ENCODE peak calls at places on chromosomes 6 and 20, in eight cellular contexts. M is RWPE2; N is GM12865; T is fibroblast of the aortic adventitia; Z is fibroblast of lung; X is CD8-positive, alpha-beta T cell; B is LNCaP clone FGC; A is AG04449. U is an unnamed sample.

GRCh38 chr6:148934956-148935355 is 188.1 kb downstream of the UST start:
- DNase-seq in M (no peak), N (no peak), T (peak; percentile 52), Z (no peak), X (no peak), B (no peak), A (no peak), U (no peak)

GRCh38 chr20:5865604-5866003 is 84.7 kb downstream of the TRMT6 start:
- DNase-seq in M (no peak), N (no peak), T (no peak), Z (no peak), X (no peak), B (no peak), A (no peak), U (no peak)

GRCh38 chr6:41228616-41229015 is 467 bp downstream of the TREML4 start:
- DNase-seq in M (no peak), N (peak; percentile 27), T (peak; percentile 14), Z (no peak), X (no peak), B (no peak), A (no peak), U (peak; percentile 65)

GRCh38 chr6:150452642-150453243 is 83.9 kb downstream of the IYD start:
- DNase-seq in M (no peak), N (no peak), T (no peak), Z (peak; percentile 63), X (no peak), B (no peak), A (no peak), U (no peak)

GRCh38 chr6:25193147-25193864 is 85.9 kb upstream of the CARMIL1 start:
- DNase-seq in M (no peak), N (no peak), T (peak; percentile 99), Z (peak; percentile 94), X (no peak), B (no peak), A (peak; percentile 83), U (no peak)

GRCh38 chr20:45704969-45705637 is at the start of gene WFDC10B:
- DNase-seq in M (no peak), N (no peak), T (no peak), Z (no peak), X (no peak), B (peak; percentile 88), A (no peak), U (no peak)

GRCh38 chr6:32254761-32255211 is 30.9 kb upstream of the NOTCH4 start:
- DNase-seq in M (no peak), N (no peak), T (no peak), Z (no peak), X (no peak), B (no peak), A (no peak), U (no peak)

GRCh38 chr6:135094403-135094821 is 39.8 kb upstream of the HBS1L start:
- DNase-seq in M (no peak), N (peak; percentile 29), T (no peak), Z (peak; percentile 52), X (peak; percentile 64), B (no peak), A (no peak), U (peak; percentile 30)

GRCh38 chr20:49821850-49822249 is 9.2 kb downstream of the SLC9A8 start:
- DNase-seq in M (no peak), N (no peak), T (peak; percentile 77), Z (peak; percentile 81), X (no peak), B (no peak), A (no peak), U (no peak)

GRCh38 chr6:83183082-83183828 is 9.8 kb downstream of the PGM3 start:
- DNase-seq in M (no peak), N (no peak), T (peak; percentile 99), Z (peak; percentile 97), X (no peak), B (no peak), A (peak; percentile 90), U (no peak)

GRCh38 chr6:157718788-157719187 is 104.3 kb upstream of the SNX9 start:
- DNase-seq in M (no peak), N (no peak), T (no peak), Z (no peak), X (no peak), B (no peak), A (no peak), U (no peak)

DNA sequence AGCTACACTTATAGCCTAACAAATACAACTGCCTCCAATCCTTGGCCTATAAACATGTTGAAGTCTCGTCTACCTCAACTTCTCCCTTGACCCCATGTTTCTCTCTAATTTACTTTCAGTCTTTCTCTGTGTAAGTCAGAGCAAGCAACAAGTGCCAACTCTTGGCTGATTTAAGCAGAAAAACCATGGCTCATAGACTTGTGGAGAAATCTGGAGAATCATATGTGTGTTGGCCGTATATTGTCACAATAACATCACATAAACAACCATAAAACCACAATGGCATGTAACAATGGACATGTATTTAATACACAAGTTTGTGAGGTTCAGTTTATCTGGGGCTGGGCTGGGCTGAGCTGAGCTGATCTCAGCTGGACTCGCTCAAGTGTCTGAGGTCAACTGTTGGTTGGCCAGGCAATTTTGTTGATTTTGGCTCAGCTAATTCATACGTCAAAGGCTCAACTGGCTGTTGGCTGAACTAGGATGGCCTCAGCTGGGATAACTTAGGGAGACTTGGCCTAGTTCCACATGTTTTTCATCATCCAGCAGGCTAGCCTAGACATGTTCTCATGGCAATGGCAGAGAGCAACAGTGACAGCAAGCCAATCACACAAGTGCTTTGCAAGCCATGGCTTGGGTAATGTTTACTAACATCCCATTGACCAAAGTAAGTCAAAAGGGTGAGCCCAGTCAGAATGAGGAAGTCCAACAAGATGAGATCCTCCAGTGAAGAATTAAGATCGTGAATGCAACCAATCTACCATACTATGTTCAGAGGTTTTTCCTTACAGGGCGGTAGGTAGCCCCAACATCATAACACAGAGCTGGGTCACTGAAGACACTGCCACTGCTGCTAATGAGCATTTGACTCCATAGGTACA is 12.9 kb upstream of the TBC1D22B start:
- DNase-seq in M (peak; percentile 86), N (no peak), T (peak; percentile 100), Z (peak; percentile 100), X (no peak), B (peak; percentile 100), A (peak; percentile 100), U (peak; percentile 46)
- TF ChIP-seq CTCF in M (no peak), N (no peak), T (no peak), Z (no peak), X (no peak), B (no peak), A (no peak), U (no peak)

DNA sequence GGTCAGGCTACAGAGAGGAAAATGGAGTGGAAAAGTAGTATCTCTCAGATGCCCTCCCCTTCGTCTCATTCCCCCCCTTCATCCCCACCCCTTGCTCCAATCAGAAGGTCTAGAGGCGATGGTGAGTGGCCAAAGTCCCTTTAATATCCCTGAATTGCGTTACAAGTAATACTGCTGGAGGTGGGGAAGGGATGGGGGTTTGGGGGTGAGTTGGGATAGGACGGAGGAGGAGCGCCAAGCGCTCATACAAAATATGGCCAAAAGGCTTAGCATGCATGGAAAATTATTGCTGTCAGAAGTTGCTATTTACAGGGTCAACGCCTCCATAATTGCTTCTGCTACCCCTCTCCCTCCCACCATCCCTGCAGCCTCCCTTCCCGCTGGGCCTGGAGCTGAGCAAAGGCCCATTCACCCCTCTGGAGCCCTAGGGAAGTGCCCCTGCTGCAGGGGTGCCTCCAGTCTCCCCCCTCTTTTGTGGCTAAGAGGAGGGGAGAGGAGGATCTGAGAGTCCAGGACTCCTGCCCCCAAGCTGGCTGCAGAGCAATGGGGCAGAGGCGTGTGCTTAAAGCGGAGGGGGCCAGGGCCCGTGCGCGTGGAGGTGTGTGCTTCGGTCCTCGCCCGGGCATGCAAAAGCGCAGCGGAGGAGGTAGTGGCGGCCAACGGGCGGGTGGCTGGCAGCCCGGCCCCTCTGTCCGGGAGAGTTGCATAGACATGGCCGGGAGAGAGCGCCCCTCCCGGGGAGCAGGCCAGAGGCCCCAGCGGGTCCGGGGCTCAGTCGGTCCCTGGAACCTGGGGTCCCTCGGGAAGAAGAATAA is 8.7 kb upstream of the SRXN1 start:
- DNase-seq in M (no peak), N (no peak), T (no peak), Z (no peak), X (no peak), B (no peak), A (no peak), U (peak; percentile 37)
- H3K4me3 ChIP-seq in M (no peak overlapping the region), N (no peak overlapping the region), T (no peak overlapping the region), Z (no peak overlapping the region), X (no peak overlapping the region), B (no peak overlapping the region), A (no peak overlapping the region), U (no peak overlapping the region)

DNA sequence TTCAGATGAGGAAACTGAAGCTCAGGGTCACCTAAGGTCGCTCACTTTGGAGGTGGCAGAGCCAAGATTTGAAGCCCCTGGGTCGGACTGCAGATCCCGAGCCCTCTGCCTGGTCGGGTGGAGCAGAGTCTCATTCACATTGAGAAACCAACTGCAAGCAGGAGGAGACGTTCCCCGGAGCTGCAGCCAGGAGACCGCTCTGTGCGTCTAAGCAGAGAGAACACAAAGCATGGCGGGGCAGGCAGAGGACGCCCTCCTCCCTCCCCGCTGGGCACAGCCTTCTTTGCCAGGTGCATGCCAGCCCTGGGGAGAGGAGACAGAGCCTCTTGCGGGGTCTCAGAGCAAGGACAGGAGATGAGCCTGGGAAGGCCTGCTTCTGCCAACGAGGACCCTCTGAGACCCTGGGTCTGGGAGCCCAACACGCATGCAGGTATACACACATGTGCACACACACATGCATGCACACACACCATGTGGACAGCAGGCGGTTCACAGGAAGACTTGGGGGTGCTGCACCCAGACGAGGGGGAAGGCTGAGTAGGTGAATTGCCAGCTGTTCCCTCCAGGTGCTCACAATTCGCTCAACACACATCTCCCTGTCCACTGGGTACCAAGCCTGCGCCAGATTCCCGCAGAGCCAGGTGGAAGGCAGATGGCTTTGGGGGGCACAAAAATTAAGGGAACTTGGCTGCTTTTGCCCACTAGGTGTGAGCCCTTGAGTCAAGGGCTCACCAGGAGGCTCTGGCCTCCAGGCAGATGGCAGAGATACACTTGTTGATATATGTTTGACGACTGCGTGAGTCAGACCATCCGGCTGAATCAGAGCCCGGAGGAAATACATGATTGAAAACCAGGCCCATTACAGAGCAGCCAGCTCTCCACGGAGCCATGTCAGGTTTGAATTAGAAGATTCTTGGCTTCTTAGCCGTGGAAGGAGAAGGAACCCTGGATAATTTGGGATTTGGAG is 5.5 kb upstream of the NTSR1 start:
- DNase-seq in M (peak; percentile 99), N (no peak), T (peak; percentile 91), Z (peak; percentile 86), X (no peak), B (no peak), A (peak; percentile 54), U (peak; percentile 83)
- TF ChIP-seq CTCF in M (peak; percentile 99), N (no peak), T (peak; percentile 62), Z (peak; percentile 40), X (no peak), B (no peak), A (peak; percentile 35), U (peak; percentile 25)

DNA sequence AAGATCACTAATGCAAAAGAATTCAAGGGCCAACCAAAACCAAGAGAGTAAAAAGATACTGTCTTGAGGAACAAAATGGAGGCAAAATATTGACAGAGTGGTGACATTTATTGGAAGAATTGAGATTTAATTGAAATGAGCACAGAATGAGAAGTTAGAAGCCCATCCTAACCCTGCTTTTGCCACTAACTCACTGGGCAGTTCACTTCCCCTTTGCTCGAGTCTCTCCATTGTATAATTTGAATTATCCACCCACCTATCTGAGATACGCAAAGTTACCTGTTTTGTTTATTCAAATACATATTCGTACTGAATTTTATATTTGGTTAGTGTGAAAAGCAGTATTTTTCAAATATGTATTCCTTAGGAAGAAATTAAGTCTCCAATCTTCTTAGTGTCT is 204.5 kb upstream of the PRDM1 start:
- DNase-seq in M (no peak), N (no peak), T (no peak), Z (no peak), X (no peak), B (no peak), A (no peak), U (no peak)
- H3K4me3 ChIP-seq in M (no peak overlapping the region), N (no peak overlapping the region), T (no peak overlapping the region), Z (no peak overlapping the region), X (no peak overlapping the region), B (no peak overlapping the region), A (no peak overlapping the region), U (no peak overlapping the region)